ENCODE peak calls at places on chromosomes 2 and 18, in seven cellular contexts. K is adipocyte, M is bronchial epithelial cell, T is BE2C, N is A549, I is left ventricle myocardium inferior, S is AG09309. G is an unnamed sample.

GRCh38 chr2:44777542-44777941 is 164.0 kb upstream of the SIX3 start:
- DNase-seq in K (peak), M (peak), I (no peak), N (no peak), S (no peak), T (no peak), G (no peak)

GRCh38 chr2:28670882-28671281 is 80.7 kb upstream of the PPP1CB start:
- DNase-seq in T (no peak), I (no peak), M (no peak), K (no peak), S (no peak), N (no peak), G (no peak)

GRCh38 chr2:177984739-177985138 is 87.8 kb downstream of the PDE11A start:
- DNase-seq in I (no peak), M (no peak), K (peak), T (peak), S (no peak), N (no peak), G (peak)

GRCh38 chr2:18849841-18850578 is 260.6 kb upstream of the NT5C1B start:
- DNase-seq in S (no peak), M (no peak), K (no peak), I (no peak), T (no peak), N (no peak), G (no peak)

GRCh38 chr2:132752421-132753206 is 82.6 kb upstream of the LYPD1 start:
- DNase-seq in I (no peak), T (no peak), K (peak), M (no peak), N (no peak), S (no peak), G (no peak)

GRCh38 chr18:23460285-23461273 is 7.5 kb downstream of the RIOK3 start:
- DNase-seq in M (no peak), T (no peak), K (no peak), I (no peak), S (no peak), N (no peak), G (no peak)

GRCh38 chr2:5560981-5561380 is 131.2 kb upstream of the SOX11 start:
- DNase-seq in M (no peak), T (no peak), N (no peak), I (no peak), S (no peak), K (peak), G (no peak)

GRCh38 chr2:200221055-200221692 is 85.3 kb upstream of the SPATS2L start:
- DNase-seq in S (no peak), K (no peak), N (peak), M (no peak), I (no peak), T (no peak), G (no peak)

GRCh38 chr2:139643139-139643538 is 862.9 kb upstream of the NXPH2 start:
- DNase-seq in M (no peak), T (no peak), S (no peak), I (no peak), N (no peak), K (no peak), G (no peak)

GRCh38 chr2:187224989-187225388 is 223.1 kb downstream of the CALCRL start:
- DNase-seq in T (no peak), S (no peak), N (no peak), K (no peak), I (no peak), M (no peak), G (no peak)

GRCh38 chr18:55105873-55106272 is 146.6 kb upstream of the CCDC68 start:
- DNase-seq in S (no peak), K (no peak), I (no peak), N (no peak), T (no peak), M (no peak), G (no peak)

GRCh38 chr2:187875836-187876235 is 321.6 kb upstream of the TFPI start:
- DNase-seq in N (no peak), I (no peak), S (no peak), T (no peak), M (no peak), K (no peak), G (no peak)

GRCh38 chr2:196167666-196168065 is 3.7 kb downstream of the STK17B start:
- DNase-seq in K (no peak), S (no peak), N (no peak), I (no peak), M (no peak), T (no peak), G (no peak)

GRCh38 chr2:239383796-239384156 is 17.0 kb downstream of the HDAC4 start:
- DNase-seq in M (no peak), I (no peak), S (no peak), N (no peak), T (peak), K (no peak), G (no peak)

GRCh38 chr18:52339891-52340371 is at the start of gene DCC:
- DNase-seq in N (peak), I (no peak), T (peak), S (no peak), M (peak), K (peak), G (no peak)

GRCh38 chr18:11994346-11994707 is 13.0 kb downstream of the IMPA2 start:
- DNase-seq in K (peak), S (peak), N (peak), T (no peak), M (peak), I (peak), G (no peak)

GRCh38 chr2:222892321-222892720 is 31.5 kb downstream of the ACSL3 start:
- DNase-seq in M (peak), T (no peak), N (no peak), K (peak), I (no peak), S (no peak), G (no peak)

GRCh38 chr2:222888716-222889115 is 27.9 kb downstream of the ACSL3 start:
- DNase-seq in M (peak), T (no peak), I (no peak), K (no peak), N (no peak), S (no peak), G (no peak)

GRCh38 chr2:222895143-222895542 is 34.3 kb downstream of the ACSL3 start:
- DNase-seq in N (no peak), T (no peak), M (no peak), K (no peak), I (no peak), S (no peak), G (no peak)

GRCh38 chr2:222893716-222894115 is 32.9 kb downstream of the ACSL3 start:
- DNase-seq in T (no peak), N (no peak), M (no peak), K (no peak), I (no peak), S (no peak), G (no peak)

DNA sequence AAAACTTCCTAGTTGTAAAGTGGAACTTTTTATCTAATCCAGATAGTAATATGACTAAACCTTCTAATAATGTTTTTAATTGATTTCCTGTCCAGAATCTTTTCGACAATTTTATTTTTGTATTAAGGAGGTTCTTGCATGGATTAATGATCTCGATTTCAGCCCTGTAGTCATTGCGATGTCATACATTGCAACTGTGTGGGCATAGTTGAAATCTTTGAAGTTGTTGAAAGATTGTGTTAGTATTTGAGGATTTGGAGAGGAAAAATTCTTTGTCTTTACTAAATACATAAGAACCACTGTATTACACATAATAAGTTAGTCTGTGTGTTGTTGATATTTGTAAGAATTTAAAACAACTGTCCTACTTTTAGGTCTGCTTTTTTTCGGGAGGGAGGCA is 31.1 kb downstream of the ACSL3 start:
- DNase-seq in M (peak), T (no peak), S (no peak), K (no peak), I (no peak), N (no peak), G (no peak)
- H3K4me3 ChIP-seq in M (no peak), T (no peak), S (no peak), K (peak), I (peak), N (peak), G (no peak)

GRCh38 chr18:2961828-2962227 is 51.1 kb downstream of the LPIN2 start:
- DNase-seq in N (no peak), I (no peak), M (no peak), T (peak), K (peak), S (no peak), G (peak)
- H3K4me3 ChIP-seq in N (no peak), I (no peak), M (no peak), T (no peak), K (peak), S (no peak), G (peak)

DNA sequence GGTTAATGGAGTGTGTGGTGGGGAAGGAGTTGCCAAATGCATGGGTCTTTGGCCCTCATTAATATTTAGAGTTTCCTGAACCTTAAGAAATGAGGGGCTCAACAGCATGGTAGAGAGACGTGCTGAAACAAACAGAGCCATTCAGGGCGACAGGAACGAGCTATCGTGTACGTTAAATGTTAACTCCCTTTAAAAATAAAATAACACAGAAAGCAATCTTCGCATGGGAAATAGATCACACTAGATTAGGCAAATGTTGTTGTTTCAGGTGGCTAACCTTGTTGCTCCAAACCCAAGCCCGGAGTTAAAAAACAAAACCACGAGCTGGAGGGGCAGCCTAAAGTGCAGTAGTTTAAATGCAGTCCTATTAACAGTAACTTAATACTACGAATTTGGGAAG is 177.4 kb upstream of the TRIB2 start:
- DNase-seq in T (no peak), I (no peak), N (no peak), S (no peak), M (no peak), K (no peak), G (no peak)
- H3K4me3 ChIP-seq in T (no peak), I (no peak), N (no peak), S (no peak), M (no peak), K (no peak), G (no peak)

GRCh38 chr2:197256771-197257170 is 53.8 kb downstream of the ANKRD44 start:
- DNase-seq in I (no peak), M (no peak), S (no peak), N (no peak), K (no peak), T (no peak), G (no peak)
- H3K4me3 ChIP-seq in I (no peak), M (no peak), S (no peak), N (no peak), K (no peak), T (no peak), G (no peak)

GRCh38 chr2:10573709-10574108 is 116.1 kb downstream of the NOL10 start:
- DNase-seq in T (no peak), S (no peak), M (no peak), N (no peak), K (no peak), I (no peak), G (no peak)
- H3K4me3 ChIP-seq in T (no peak), S (no peak), M (no peak), N (no peak), K (no peak), I (no peak), G (no peak)

DNA sequence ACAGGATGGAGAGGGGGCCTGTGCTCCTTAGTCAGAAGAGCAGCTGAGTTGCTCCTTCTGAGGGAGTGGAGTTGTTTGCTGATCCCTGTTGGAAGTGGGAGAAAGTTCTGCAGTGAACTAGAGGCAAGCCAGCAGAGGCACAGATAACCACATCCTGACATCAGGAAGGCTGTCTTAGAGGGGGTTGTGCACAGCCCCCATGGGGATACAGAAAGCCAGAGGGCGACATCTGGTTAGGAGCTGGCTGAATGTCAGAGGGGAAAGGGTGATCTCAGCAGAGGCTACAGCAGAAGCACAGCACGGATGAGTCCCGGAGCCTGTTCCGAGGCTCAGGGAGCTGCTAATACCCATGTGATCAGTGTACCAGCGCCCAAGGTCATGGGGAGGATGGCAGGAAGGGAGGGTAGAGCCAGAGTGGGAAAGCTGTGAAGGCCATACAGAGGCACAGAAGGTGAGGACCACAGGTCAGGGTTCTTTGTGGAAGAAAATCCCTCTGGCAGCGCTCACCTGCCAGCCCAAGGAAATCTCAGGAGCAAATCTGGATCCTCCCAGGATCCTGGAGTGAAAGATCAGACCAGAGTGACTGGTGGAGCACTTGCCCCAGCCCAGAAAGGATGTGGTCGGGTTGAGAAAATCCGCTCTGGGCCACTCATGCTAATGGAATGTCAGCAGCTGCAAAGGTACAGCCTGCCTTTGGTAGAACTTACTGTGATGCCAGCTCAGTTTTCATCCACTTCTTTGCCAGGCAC is 111.8 kb downstream of the STPG4 start:
- DNase-seq in T (peak), M (peak), S (peak), K (peak), N (peak), I (peak), G (no peak)
- H3K4me3 ChIP-seq in T (peak), M (no peak), S (peak), K (peak), N (no peak), I (no peak), G (no peak)

GRCh38 chr2:118224144-118224887 is 136.0 kb downstream of the INSIG2 start:
- DNase-seq in N (no peak), I (peak), M (no peak), S (no peak), T (no peak), K (peak), G (no peak)
- H3K4me3 ChIP-seq in N (no peak), I (peak), M (peak), S (peak), T (no peak), K (peak), G (peak)

DNA sequence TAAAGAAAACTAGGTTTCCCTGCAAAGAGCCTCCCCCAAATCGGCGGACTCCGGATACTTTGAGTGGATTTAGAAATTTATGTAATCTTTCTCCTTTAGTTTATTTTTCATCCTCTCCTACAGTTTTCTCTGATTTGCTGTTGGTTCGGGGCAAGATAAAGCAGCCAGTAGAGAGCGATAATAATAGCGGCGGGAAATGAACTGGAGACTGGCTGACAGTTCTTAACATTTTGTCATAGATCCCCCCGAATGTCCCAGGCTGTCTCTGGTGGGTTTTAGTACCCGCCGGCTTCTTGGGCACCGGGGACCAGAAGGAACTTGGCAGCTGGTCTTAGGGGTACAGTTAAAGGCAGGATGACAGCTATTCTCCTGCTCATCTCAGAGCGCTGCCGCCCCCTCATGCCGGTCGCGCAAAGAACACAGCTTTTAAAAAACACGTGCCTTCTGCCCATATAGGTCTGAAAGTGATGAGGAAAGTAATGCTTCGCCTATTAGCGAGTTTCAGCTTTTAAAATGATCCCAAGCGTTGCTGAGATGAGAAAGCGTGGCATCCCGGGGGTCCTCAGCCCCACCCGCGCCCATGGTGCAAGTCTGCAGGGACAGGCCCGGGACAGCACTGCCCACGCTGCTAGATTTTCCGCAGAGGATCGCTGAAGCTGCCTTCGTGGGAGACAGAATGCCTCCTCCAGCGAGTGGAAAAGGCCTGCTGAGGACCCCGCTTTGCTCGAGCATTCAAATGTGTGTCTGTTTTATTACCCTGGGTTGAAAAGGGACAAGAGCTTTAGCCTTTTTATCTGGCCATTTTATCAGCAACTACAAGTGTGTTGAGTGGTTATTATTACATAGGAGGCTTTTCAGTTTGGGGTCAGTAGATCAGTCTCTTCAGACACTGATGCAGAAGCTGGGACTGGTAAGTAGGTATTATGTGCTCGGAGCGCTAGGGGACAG is 3.8 kb downstream of the ONECUT2 start:
- DNase-seq in K (no peak), N (peak), S (no peak), M (no peak), I (no peak), T (no peak), G (no peak)
- H3K4me3 ChIP-seq in K (peak), N (peak), S (no peak), M (no peak), I (peak), T (peak), G (peak)

DNA sequence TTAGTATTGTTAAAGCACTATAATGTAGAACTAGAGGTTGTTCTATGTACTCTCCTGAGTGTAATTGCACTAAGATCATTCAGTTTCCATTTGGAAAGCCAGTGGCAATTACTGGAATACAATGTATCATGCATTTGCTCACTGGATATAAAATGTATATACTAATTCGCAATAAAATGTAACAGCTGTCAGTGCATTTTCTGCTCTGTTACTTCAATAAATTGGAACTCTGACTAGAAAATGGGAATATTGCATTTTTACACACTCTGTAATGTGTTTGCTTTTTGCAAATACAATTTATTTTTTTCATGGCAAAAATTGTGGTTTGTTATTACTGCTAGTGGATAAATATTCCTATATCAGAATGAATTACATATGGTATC is 893.8 kb upstream of the POU3F3 start:
- DNase-seq in T (no peak), I (no peak), S (no peak), N (no peak), K (no peak), M (no peak), G (no peak)
- H3K4me3 ChIP-seq in T (no peak), I (no peak), S (no peak), N (no peak), K (no peak), M (no peak), G (no peak)

DNA sequence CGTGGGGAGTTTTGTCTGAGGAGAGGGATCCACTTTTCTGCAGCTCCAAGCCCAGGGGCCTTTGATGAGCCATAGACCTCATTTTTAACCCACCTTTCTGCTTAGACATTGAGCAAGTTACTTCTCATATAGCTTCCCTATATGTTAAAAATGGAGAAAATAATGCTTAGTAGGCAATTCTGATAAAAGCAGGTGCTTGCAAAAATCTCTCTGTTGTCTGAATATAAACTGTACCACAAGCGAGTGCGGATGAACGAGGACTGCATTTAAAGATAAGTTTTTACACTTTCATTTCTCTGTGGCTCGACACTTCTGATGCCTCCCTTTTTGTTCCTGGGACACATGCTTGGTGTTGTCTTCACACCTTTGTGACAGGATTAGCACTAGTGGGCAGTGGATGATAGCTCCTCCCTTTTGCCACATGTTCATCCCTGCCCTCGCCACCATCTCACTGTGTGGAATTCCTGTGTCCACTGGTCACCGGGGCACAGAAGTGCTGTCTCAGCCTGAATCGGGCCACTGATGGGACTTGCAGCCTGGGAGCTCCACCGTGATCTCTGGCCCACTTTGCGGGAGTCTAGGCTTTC is 1.6 kb downstream of the TYMS start:
- DNase-seq in S (no peak), N (no peak), K (no peak), T (no peak), I (no peak), M (no peak), G (no peak)
- H3K4me3 ChIP-seq in S (peak), N (peak), K (peak), T (peak), I (peak), M (peak), G (peak)

G was measured in Jurkat, Clone E6-1.